ENCODE peak calls at places on chromosomes 2 and 18, in nine cellular contexts. G, U, A, D, V, F, O, L and J are unnamed samples. For H3K4me1, the result is how much of the 10 kb centered on the place peaks cover.

GRCh38 chr2:85215074-85216050 is 82.2 kb downstream of the TCF7L1 start:
- DNase-seq in V (peak), L (no peak), F (no peak), U (peak), A (peak), D (peak), G (no peak), O (no peak), J (peak)

GRCh38 chr2:15521782-15522181 is 39.4 kb downstream of the NBAS start:
- DNase-seq in V (peak), L (no peak), D (no peak), U (no peak), A (peak), G (no peak), F (no peak), O (no peak), J (peak)

GRCh38 chr2:25355270-25355669 is 13.5 kb upstream of the DNMT3A start:
- DNase-seq in O (no peak), A (no peak), V (no peak), D (no peak), G (no peak), F (no peak), U (no peak), L (no peak), J (no peak)

GRCh38 chr2:178298785-178299212 is 104.5 kb downstream of the OSBPL6 start:
- DNase-seq in D (no peak), O (peak), L (peak), F (no peak), U (no peak), V (no peak), A (peak), G (no peak), J (peak)

GRCh38 chr2:75896779-75897366 is 186.2 kb upstream of the GCFC2 start:
- DNase-seq in G (peak), A (no peak), U (peak), F (peak), L (no peak), O (no peak), V (peak), D (peak), J (peak)

GRCh38 chr18:58225101-58225500 is 181.1 kb downstream of the NEDD4L start:
- DNase-seq in G (no peak), U (no peak), F (no peak), A (no peak), L (no peak), V (no peak), O (no peak), D (no peak), J (no peak)

GRCh38 chr2:98805412-98806265 is 74.7 kb upstream of the MGAT4A start:
- DNase-seq in U (no peak), G (no peak), D (peak), L (peak), A (peak), F (no peak), O (no peak), V (peak), J (peak)

GRCh38 chr2:62396880-62397279 is 109.1 kb downstream of the TMEM17 start:
- DNase-seq in V (no peak), O (no peak), G (no peak), A (no peak), F (no peak), U (no peak), L (no peak), D (no peak), J (no peak)

GRCh38 chr18:47725656-47726055 is 204.8 kb downstream of the SMAD2 start:
- DNase-seq in U (no peak), O (no peak), D (no peak), G (no peak), L (no peak), V (no peak), F (no peak), A (no peak), J (no peak)

GRCh38 chr2:203033395-203033794 is 18.7 kb downstream of the NBEAL1 start:
- DNase-seq in A (no peak), V (no peak), F (no peak), G (no peak), D (no peak), U (no peak), O (no peak), L (no peak), J (no peak)

GRCh38 chr2:64025741-64026140 is 6.5 kb upstream of the VPS54 start:
- DNase-seq in F (no peak), L (no peak), O (no peak), A (no peak), U (no peak), V (no peak), G (peak), D (no peak), J (no peak)

GRCh38 chr18:45481846-45482245 is 133.4 kb upstream of the SLC14A2 start:
- DNase-seq in O (no peak), D (no peak), A (no peak), F (no peak), V (no peak), L (no peak), U (no peak), G (no peak), J (peak)

GRCh38 chr2:222842517-222843174 is 18.2 kb upstream of the ACSL3 start:
- DNase-seq in A (peak), L (peak), G (no peak), U (no peak), O (no peak), F (no peak), V (peak), D (no peak), J (peak)

GRCh38 chr2:113173563-113174368 is at the start of gene PSD4:
- DNase-seq in V (no peak), O (no peak), F (no peak), G (peak), U (no peak), D (peak), L (no peak), A (no peak), J (no peak)

GRCh38 chr2:85187069-85187468 is 53.9 kb downstream of the TCF7L1 start:
- DNase-seq in F (no peak), D (no peak), U (no peak), O (no peak), L (no peak), A (peak), V (no peak), G (no peak), J (peak)

GRCh38 chr2:46913471-46914381 is 1.9 kb downstream of the MCFD2 start:
- DNase-seq in O (peak), D (peak), V (peak), F (peak), A (peak), G (no peak), L (peak), U (peak), J (peak)

GRCh38 chr2:23703583-23704385 is 223.1 kb downstream of the ATAD2B start:
- DNase-seq in L (no peak), A (no peak), V (no peak), O (no peak), D (no peak), F (peak), G (peak), U (no peak), J (peak)

GRCh38 chr2:135190799-135191198 is 138.7 kb downstream of the RAB3GAP1 start:
- DNase-seq in G (no peak), U (no peak), L (no peak), O (no peak), A (no peak), D (no peak), F (no peak), V (no peak), J (no peak)
- H3K4me2 ChIP-seq in G (no peak), U (no peak), L (no peak), O (no peak), A (no peak), D (no peak), F (no peak), V (no peak), J (no peak)

DNA sequence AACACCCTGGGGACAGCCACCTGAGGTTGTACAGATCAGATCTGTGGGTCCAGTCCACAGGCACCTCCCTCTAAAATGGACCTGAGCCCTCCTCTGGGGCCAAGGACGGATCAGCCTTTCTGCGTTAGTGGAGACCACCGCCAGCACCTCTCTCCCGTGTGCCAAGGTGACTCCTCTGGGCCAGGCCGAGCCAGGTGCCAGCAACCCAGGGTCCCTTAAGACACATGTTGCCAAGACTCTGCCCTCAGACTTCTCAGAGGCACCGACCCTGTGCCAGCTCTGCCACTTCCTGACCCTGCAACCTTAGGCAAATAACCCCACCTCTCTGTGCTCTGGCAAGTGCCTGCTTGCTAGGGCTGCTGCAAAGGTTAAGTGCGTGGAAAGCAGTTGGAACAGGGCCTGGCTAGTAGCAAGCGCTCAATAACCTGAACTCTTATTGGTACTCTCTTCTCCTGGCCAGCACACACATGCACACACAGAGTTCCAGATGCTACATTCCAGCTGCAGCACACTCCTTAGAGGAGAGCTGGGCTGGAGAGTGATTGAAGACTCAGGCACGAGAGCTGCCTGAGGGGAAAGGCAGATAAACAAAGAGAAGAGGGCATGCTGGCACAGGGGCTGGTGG is 105.6 kb downstream of the TNS1 start:
- DNase-seq in D (no peak), G (no peak), O (no peak), U (no peak), L (no peak), A (no peak), V (no peak), F (no peak), J (no peak)
- H3K4me1 ChIP-seq in D (under half), G (under half), O (under half), U (under half), L (under half), A (under half), V (under half), F (under half), J (under half)

GRCh38 chr18:31513189-31513907 is 15.4 kb downstream of the DSG2 start:
- DNase-seq in U (no peak), V (peak), O (no peak), A (peak), L (peak), G (no peak), D (peak), F (no peak), J (peak)
- H3K4me2 ChIP-seq in U (peak), V (peak), O (peak), A (no peak), L (peak), G (no peak), D (no peak), F (no peak), J (no peak)

DNA sequence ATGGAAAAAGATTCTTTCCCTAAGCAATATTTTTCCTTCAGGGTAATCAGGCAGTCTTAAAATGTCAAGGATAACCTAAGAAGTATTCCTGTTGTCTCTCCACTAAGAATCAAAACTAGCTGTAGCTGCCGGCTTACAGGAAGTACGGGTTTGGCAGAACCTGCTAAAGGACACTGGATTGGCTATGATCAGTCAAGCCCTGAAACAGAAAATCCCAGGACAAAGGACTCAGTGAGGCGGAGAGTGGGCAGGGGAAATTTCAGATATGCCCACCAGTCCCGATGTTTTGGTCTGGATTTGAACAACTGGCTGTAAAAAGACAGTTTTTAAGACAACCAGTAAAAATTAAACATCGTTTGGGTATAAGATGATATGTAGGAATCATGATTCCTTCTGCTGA is 155.7 kb downstream of the HDAC4 start:
- DNase-seq in A (no peak), O (no peak), V (no peak), L (no peak), G (no peak), D (no peak), F (no peak), U (no peak), J (no peak)
- H3K4me1 ChIP-seq in A (under half), O (half or more), V (under half), L (under half), G (under half), D (under half), F (under half), U (under half), J (under half)

DNA sequence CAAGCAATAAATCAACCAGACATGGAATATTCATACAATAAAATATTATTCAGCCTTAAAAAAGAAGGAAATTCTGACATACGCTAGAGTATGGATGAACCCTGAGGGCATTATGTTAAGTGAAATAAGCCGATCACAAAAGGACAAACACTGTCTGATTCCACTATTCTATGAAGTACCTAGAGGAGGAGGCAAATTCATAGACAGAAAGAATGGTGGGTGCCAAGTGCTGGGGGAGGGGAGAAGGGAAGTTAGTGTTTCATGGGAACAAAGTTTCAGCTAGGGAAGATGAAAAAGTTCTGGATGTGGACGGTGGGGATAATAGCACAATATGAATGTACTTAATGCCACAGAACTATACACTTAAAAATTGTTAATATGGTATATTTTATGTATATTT is 19.8 kb downstream of the SMAD7 start:
- DNase-seq in F (no peak), A (no peak), D (peak), L (no peak), U (no peak), V (no peak), G (no peak), O (no peak), J (no peak)
- H3K4me2 ChIP-seq in F (no peak), A (peak), D (no peak), L (no peak), U (peak), V (peak), G (no peak), O (peak), J (no peak)

DNA sequence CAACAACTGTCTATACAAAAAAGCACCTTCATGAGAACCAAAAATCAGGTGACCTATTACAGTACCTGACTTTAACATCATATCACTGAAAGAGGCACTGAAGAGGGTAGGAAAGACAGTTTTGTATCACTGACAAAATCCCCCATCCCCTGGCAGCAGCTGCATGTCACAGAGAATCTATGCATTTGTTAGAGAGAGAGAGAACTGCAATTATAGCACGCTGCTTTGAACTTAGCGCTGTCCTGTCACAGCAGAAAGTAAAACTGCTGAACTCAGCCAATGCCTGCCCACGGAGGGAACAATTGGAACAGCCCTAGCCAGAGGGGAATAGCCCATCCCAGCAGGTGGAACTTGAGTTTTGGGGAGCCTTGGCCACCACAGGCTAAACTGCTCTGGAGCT is 75.1 kb upstream of the NOL4 start:
- DNase-seq in U (no peak), G (no peak), A (no peak), O (no peak), V (no peak), F (no peak), D (no peak), L (no peak), J (no peak)
- H3K4me1 ChIP-seq in U (under half), G (under half), A (under half), O (under half), V (under half), F (under half), D (under half), L (under half), J (under half)